ENCODE peak calls at places on chromosome 19, in four cellular contexts. One of them, this sample, is unnamed.

GRCh38 chr19:6490134-6490533 is 8.5 kb upstream of the DENND1C start:
- DNase-seq in OCI-LY7: no peak
- DNase-seq in mucosa of descending colon: no peak
- DNase-seq in tibial artery: no peak
- DNase-seq in this sample: no peak

GRCh38 chr19:54390942-54391577 is 24.2 kb upstream of the TTYH1 start:
- DNase-seq in OCI-LY7: peak; percentile 82
- DNase-seq in mucosa of descending colon: no peak
- DNase-seq in tibial artery: no peak
- DNase-seq in this sample: peak; percentile 71

GRCh38 chr19:29764322-29764721 is 47.5 kb upstream of the CCNE1 start:
- DNase-seq in OCI-LY7: no peak
- DNase-seq in mucosa of descending colon: no peak
- DNase-seq in tibial artery: no peak
- DNase-seq in this sample: no peak

GRCh38 chr19:19381007-19381926 is 24.2 kb upstream of the GATAD2A start:
- DNase-seq in OCI-LY7: peak; percentile 77
- DNase-seq in mucosa of descending colon: peak; percentile 54
- DNase-seq in tibial artery: no peak
- DNase-seq in this sample: no peak

GRCh38 chr19:19866599-19867248 is 1.0 kb downstream of the ZNF253 start:
- DNase-seq in OCI-LY7: peak; percentile 84
- DNase-seq in mucosa of descending colon: no peak
- DNase-seq in tibial artery: peak; percentile 21
- DNase-seq in this sample: peak; percentile 54

GRCh38 chr19:18029617-18030338 is 21.8 kb downstream of the ARRDC2 start:
- DNase-seq in OCI-LY7: no peak
- DNase-seq in mucosa of descending colon: peak; percentile 62
- DNase-seq in tibial artery: no peak
- DNase-seq in this sample: no peak

GRCh38 chr19:511101-511841 is 4.0 kb downstream of the TPGS1 start:
- DNase-seq in OCI-LY7: peak; percentile 84
- DNase-seq in mucosa of descending colon: peak; percentile 92
- DNase-seq in tibial artery: no peak
- DNase-seq in this sample: no peak

GRCh38 chr19:13764821-13765394 is 586 bp downstream of the MRI1 start:
- DNase-seq in OCI-LY7: no peak
- DNase-seq in mucosa of descending colon: no peak
- DNase-seq in tibial artery: no peak
- DNase-seq in this sample: peak; percentile 58

GRCh38 chr19:3047307-3048189 is 14.7 kb downstream of the TLE5 start:
- DNase-seq in OCI-LY7: peak; percentile 46
- DNase-seq in mucosa of descending colon: peak; percentile 90
- DNase-seq in tibial artery: peak; percentile 97
- DNase-seq in this sample: no peak

GRCh38 chr19:37551123-37551993 is 43.2 kb downstream of the ZNF571 start:
- DNase-seq in OCI-LY7: no peak
- DNase-seq in mucosa of descending colon: peak; percentile 55
- DNase-seq in tibial artery: no peak
- DNase-seq in this sample: peak; percentile 93
- TF ChIP-seq CTCF in OCI-LY7: no peak
- TF ChIP-seq CTCF in mucosa of descending colon: no peak
- TF ChIP-seq CTCF in tibial artery: no peak
- TF ChIP-seq CTCF in this sample: peak; percentile 54

GRCh38 chr19:33640773-33641172 is 19.0 kb downstream of the CHST8 start:
- DNase-seq in OCI-LY7: no peak
- DNase-seq in mucosa of descending colon: no peak
- DNase-seq in tibial artery: no peak
- DNase-seq in this sample: no peak

GRCh38 chr19:33644284-33644836 is 22.6 kb downstream of the CHST8 start:
- DNase-seq in OCI-LY7: no peak
- DNase-seq in mucosa of descending colon: no peak
- DNase-seq in tibial artery: no peak
- DNase-seq in this sample: no peak

GRCh38 chr19:33641261-33641660 is 19.5 kb downstream of the CHST8 start:
- DNase-seq in OCI-LY7: no peak
- DNase-seq in mucosa of descending colon: no peak
- DNase-seq in tibial artery: no peak
- DNase-seq in this sample: no peak

GRCh38 chr19:33639034-33639681 is 17.4 kb downstream of the CHST8 start:
- DNase-seq in OCI-LY7: no peak
- DNase-seq in mucosa of descending colon: no peak
- DNase-seq in tibial artery: no peak
- DNase-seq in this sample: no peak

GRCh38 chr19:33641956-33642498 is 20.3 kb downstream of the CHST8 start:
- DNase-seq in OCI-LY7: no peak
- DNase-seq in mucosa of descending colon: no peak
- DNase-seq in tibial artery: no peak
- DNase-seq in this sample: no peak
- TF ChIP-seq CTCF in OCI-LY7: no peak
- TF ChIP-seq CTCF in mucosa of descending colon: no peak
- TF ChIP-seq CTCF in tibial artery: no peak
- TF ChIP-seq CTCF in this sample: no peak

GRCh38 chr19:51256053-51256682 is 5.3 kb downstream of the SIGLECL1 start:
- DNase-seq in OCI-LY7: no peak
- DNase-seq in mucosa of descending colon: no peak
- DNase-seq in tibial artery: no peak
- DNase-seq in this sample: no peak

GRCh38 chr19:51247972-51248371 is 2.9 kb upstream of the SIGLECL1 start:
- DNase-seq in OCI-LY7: no peak
- DNase-seq in mucosa of descending colon: no peak
- DNase-seq in tibial artery: no peak
- DNase-seq in this sample: no peak

GRCh38 chr19:51253088-51253806 is 2.4 kb downstream of the SIGLECL1 start:
- DNase-seq in OCI-LY7: no peak
- DNase-seq in mucosa of descending colon: no peak
- DNase-seq in tibial artery: no peak
- DNase-seq in this sample: no peak

GRCh38 chr19:51250786-51251452 is at the start of gene SIGLECL1:
- DNase-seq in OCI-LY7: no peak
- DNase-seq in mucosa of descending colon: no peak
- DNase-seq in tibial artery: no peak
- DNase-seq in this sample: no peak

GRCh38 chr19:51251453-51251790 is 542 bp downstream of the SIGLECL1 start:
- DNase-seq in OCI-LY7: no peak
- DNase-seq in mucosa of descending colon: no peak
- DNase-seq in tibial artery: no peak
- DNase-seq in this sample: peak; percentile 44
- TF ChIP-seq CTCF in OCI-LY7: no peak
- TF ChIP-seq CTCF in mucosa of descending colon: no peak
- TF ChIP-seq CTCF in tibial artery: no peak
- TF ChIP-seq CTCF in this sample: no peak

GRCh38 chr19:1774999-1775772 is 21.9 kb downstream of the ONECUT3 start:
- DNase-seq in OCI-LY7: peak; percentile 29
- DNase-seq in mucosa of descending colon: no peak
- DNase-seq in tibial artery: no peak
- DNase-seq in this sample: no peak

GRCh38 chr19:1777149-1777548 is 23.8 kb downstream of the ONECUT3 start:
- DNase-seq in OCI-LY7: no peak
- DNase-seq in mucosa of descending colon: no peak
- DNase-seq in tibial artery: no peak
- DNase-seq in this sample: no peak

GRCh38 chr19:1779604-1779973 is 26.3 kb downstream of the ONECUT3 start:
- DNase-seq in OCI-LY7: no peak
- DNase-seq in mucosa of descending colon: no peak
- DNase-seq in tibial artery: no peak
- DNase-seq in this sample: no peak

GRCh38 chr19:1775951-1776605 is 22.8 kb downstream of the ONECUT3 start:
- DNase-seq in OCI-LY7: no peak
- DNase-seq in mucosa of descending colon: no peak
- DNase-seq in tibial artery: no peak
- DNase-seq in this sample: no peak

GRCh38 chr19:1776606-1777147 is 23.4 kb downstream of the ONECUT3 start:
- DNase-seq in OCI-LY7: no peak
- DNase-seq in mucosa of descending colon: no peak
- DNase-seq in tibial artery: no peak
- DNase-seq in this sample: no peak
- TF ChIP-seq CTCF in OCI-LY7: no peak
- TF ChIP-seq CTCF in mucosa of descending colon: no peak
- TF ChIP-seq CTCF in tibial artery: no peak
- TF ChIP-seq CTCF in this sample: no peak

DNA sequence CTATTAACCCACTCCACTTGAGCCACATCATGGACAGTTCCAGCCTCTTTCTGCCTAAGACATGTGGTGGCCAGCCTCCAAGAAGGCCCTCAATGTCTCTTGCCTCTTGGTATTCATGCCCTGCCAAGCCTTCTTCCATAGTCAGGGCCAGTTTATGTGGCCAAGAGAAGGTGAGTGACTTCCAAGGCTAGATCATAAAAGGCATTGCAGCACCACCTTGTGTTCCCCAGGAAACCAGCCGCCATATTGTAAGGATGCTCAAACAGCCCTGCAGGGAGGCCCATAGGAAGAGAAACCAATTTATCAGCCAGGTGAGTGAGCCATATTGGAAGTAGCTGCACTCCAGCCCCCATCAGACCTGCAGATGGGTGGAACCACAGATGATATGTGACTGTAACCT is 12.3 kb upstream of the DNMT1 start:
- DNase-seq in OCI-LY7: no peak
- DNase-seq in mucosa of descending colon: no peak
- DNase-seq in tibial artery: no peak
- DNase-seq in this sample: no peak
- TF ChIP-seq CTCF in OCI-LY7: peak; percentile 30
- TF ChIP-seq CTCF in mucosa of descending colon: no peak
- TF ChIP-seq CTCF in tibial artery: no peak
- TF ChIP-seq CTCF in this sample: no peak

DNA sequence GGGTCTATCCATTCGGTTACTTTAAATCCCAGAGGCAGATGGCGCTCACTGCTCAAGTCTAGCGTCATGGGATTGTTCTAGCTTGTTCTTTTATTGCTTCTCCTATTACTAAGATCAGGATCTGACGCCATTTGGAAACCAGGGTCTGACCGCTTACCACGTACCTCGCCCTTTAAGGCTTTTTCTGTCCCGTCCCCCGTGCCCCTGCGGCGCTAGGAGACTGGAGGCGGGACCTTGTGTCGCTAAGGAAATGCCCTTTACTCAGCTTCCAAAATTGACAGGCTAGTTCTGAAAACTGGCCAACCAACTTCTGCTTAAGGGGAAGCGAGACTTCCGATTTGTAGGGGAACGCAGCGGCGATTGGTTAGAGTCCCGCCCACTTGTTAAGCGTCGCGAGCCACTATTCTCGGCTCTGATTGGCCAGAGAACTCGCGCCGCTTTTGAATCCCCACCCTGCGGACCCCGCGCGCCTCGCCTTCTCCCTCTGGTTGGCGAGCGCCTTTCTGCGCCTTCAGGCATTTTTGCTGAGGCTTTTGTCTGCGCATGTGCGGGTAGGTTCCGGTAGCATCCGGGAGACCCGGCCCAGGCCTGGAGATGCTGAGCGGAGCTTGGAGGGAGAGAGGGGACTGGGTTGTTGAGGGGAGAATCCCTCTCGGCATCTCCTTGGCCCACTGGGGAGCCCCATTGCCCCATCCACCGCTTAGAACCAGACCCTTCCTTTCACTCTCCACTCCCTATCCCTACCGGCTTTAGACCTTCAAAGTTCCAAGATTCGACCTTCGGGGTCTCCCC is 3.9 kb upstream of the C19orf84 start:
- DNase-seq in OCI-LY7: peak; percentile 100
- DNase-seq in mucosa of descending colon: peak; percentile 94
- DNase-seq in tibial artery: peak; percentile 93
- DNase-seq in this sample: peak; percentile 93
- TF ChIP-seq CTCF in OCI-LY7: peak; percentile 30
- TF ChIP-seq CTCF in mucosa of descending colon: no peak
- TF ChIP-seq CTCF in tibial artery: no peak
- TF ChIP-seq CTCF in this sample: no peak

GRCh38 chr19:23758187-23759074 is at the start of gene ZNF681:
- DNase-seq in OCI-LY7: peak; percentile 89
- DNase-seq in mucosa of descending colon: peak; percentile 92
- DNase-seq in tibial artery: peak; percentile 90
- DNase-seq in this sample: peak; percentile 75
- TF ChIP-seq CTCF in OCI-LY7: peak; percentile 32
- TF ChIP-seq CTCF in mucosa of descending colon: no peak
- TF ChIP-seq CTCF in tibial artery: no peak
- TF ChIP-seq CTCF in this sample: no peak

DNA sequence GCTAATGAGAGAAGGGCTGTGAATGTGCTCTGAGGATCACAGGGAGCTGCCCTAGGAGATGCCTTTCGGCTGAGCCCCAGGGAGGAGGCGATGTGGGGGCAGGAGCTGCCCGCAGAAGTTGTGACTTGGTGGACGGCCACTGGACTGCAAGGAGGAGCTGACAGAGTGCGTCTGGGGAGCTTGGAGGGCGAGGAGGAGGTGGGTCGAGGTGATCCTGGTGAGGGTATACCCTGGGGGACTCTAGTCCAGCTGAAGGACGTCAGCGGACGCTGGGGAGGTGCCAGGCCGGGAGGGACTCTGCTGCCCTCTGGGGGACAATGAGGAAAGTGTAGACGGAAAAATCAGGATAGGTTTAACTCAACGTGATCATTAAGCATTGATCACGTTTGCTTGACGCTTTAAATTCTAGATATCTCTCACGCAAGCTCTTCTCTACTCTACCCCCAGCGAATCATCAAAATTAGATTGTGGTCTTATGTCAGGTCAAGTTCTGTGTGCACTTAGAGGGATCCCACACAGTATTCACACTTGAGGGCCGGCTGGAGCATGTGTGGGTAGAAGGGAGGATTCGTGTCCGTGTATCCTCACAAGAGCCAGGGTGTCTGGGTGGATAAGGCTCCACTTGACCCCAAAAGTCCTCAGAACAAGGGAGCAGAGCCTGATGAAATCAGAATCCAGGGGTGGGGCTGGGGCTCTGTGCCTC is 3.3 kb upstream of the CEACAM7 start:
- DNase-seq in OCI-LY7: no peak
- DNase-seq in mucosa of descending colon: no peak
- DNase-seq in tibial artery: no peak
- DNase-seq in this sample: peak; percentile 64
- TF ChIP-seq CTCF in OCI-LY7: peak; percentile 76
- TF ChIP-seq CTCF in mucosa of descending colon: peak; percentile 43
- TF ChIP-seq CTCF in tibial artery: no peak
- TF ChIP-seq CTCF in this sample: peak; percentile 65